ENCODE peak calls at places on chromosome 12, in nine cellular contexts. L, A, C, K, G, P, V, T and I are unnamed samples.

GRCh38 chr12:112393328-112393727 is 11.1 kb upstream of the HECTD4 start:
- DNase-seq in L (no peak), A (no peak), C (no peak), K (no peak), G (no peak), P (no peak), V (no peak), T (no peak), I (no peak)

GRCh38 chr12:61676520-61676919 is 583.7 kb upstream of the USP15 start:
- DNase-seq in L (no peak), A (no peak), C (no peak), K (no peak), G (no peak), P (no peak), V (no peak), T (no peak), I (no peak)

GRCh38 chr12:24728366-24728765 is 220.5 kb downstream of the BCAT1 start:
- DNase-seq in L (no peak), A (peak; percentile 62), C (no peak), K (no peak), G (no peak), P (no peak), V (no peak), T (peak; percentile 35), I (no peak)

GRCh38 chr12:132078190-132078589 is 65.9 kb downstream of the DDX51 start:
- DNase-seq in L (no peak), A (peak; percentile 93), C (no peak), K (no peak), G (no peak), P (no peak), V (no peak), T (peak; percentile 85), I (no peak)

GRCh38 chr12:127239781-127240180 is 1027.2 kb upstream of the TMEM132C start:
- DNase-seq in L (no peak), A (no peak), C (no peak), K (no peak), G (no peak), P (no peak), V (no peak), T (peak; percentile 63), I (no peak)

GRCh38 chr12:56951582-56952339 is 5.6 kb downstream of the RDH16 start:
- DNase-seq in L (no peak), A (no peak), C (no peak), K (no peak), G (no peak), P (no peak), V (no peak), T (no peak), I (peak; percentile 74)

GRCh38 chr12:99611117-99611516 is 36.4 kb upstream of the GARIN6 start:
- DNase-seq in L (no peak), A (peak; percentile 4), C (no peak), K (no peak), G (no peak), P (no peak), V (no peak), T (peak; percentile 62), I (no peak)

GRCh38 chr12:79933580-79934264 is 1.2 kb downstream of the PPP1R12A start:
- DNase-seq in L (no peak), A (peak; percentile 14), C (no peak), K (no peak), G (no peak), P (no peak), V (no peak), T (peak; percentile 12), I (no peak)

GRCh38 chr12:89529738-89530137 is 3.9 kb upstream of the POC1B start:
- DNase-seq in L (no peak), A (peak; percentile 72), C (no peak), K (no peak), G (no peak), P (no peak), V (no peak), T (peak; percentile 31), I (no peak)

GRCh38 chr12:54394281-54394719 is 9.8 kb upstream of the ZNF385A start:
- DNase-seq in L (no peak), A (peak; percentile 65), C (peak; percentile 50), K (peak; percentile 64), G (no peak), P (no peak), V (no peak), T (peak; percentile 34), I (no peak)

GRCh38 chr12:108911915-108912314 is 32.0 kb downstream of the DAO start:
- DNase-seq in L (no peak), A (no peak), C (no peak), K (no peak), G (no peak), P (no peak), V (peak; percentile 89), T (no peak), I (no peak)

GRCh38 chr12:50050410-50051280 is 6.8 kb upstream of the ASIC1 start:
- DNase-seq in L (peak; percentile 41), A (peak; percentile 96), C (no peak), K (peak; percentile 76), G (peak; percentile 93), P (no peak), V (peak; percentile 67), T (peak; percentile 60), I (peak; percentile 95)

GRCh38 chr12:108890208-108890607 is 10.3 kb downstream of the DAO start:
- DNase-seq in L (no peak), A (peak; percentile 24), C (no peak), K (no peak), G (no peak), P (no peak), V (no peak), T (no peak), I (no peak)

GRCh38 chr12:132143328-132144071 is 619 bp downstream of the DDX51 start:
- DNase-seq in L (no peak), A (no peak), C (no peak), K (no peak), G (no peak), P (no peak), V (no peak), T (no peak), I (no peak)

GRCh38 chr12:98823012-98823411 is 177.9 kb downstream of the APAF1 start:
- DNase-seq in L (no peak), A (no peak), C (no peak), K (no peak), G (no peak), P (no peak), V (no peak), T (no peak), I (no peak)

GRCh38 chr12:15323530-15323929 is 1.2 kb downstream of the PTPRO start:
- DNase-seq in L (no peak), A (no peak), C (no peak), K (no peak), G (no peak), P (no peak), V (no peak), T (peak; percentile 3), I (no peak)

GRCh38 chr12:115146453-115146852 is 462.5 kb upstream of the TBX3 start:
- DNase-seq in L (peak; percentile 28), A (no peak), C (no peak), K (no peak), G (no peak), P (no peak), V (no peak), T (no peak), I (peak; percentile 39)
- H3K4me3 ChIP-seq in L (no peak overlapping the region), A (no peak overlapping the region), C (no peak overlapping the region), K (no peak overlapping the region), G (no peak overlapping the region), P (no peak overlapping the region), V (no peak overlapping the region), T (no peak overlapping the region), I (no peak overlapping the region)

DNA sequence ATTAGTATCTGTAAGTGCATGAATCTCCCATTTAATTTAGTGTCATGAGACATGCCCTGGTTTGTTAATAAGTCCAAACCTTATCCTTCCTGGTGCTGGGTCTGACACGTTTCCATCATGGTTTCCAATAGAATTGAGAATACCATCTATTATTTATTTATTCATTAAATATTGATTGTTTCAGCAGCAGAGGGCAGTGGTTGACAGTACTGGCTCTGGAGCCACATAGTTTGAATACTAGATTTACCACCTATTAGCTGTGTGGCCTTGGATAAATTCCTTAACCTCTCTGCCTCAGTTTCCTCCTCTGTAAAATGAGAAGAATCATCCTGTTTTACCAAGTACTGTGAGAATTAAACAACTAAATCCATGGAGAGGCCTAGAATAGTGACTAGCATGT is 941 bp upstream of the STAB2 start:
- DNase-seq in L (no peak), A (no peak), C (no peak), K (no peak), G (no peak), P (no peak), V (no peak), T (no peak), I (no peak)
- TF ChIP-seq CTCF in L (no peak), A (no peak), C (no peak), K (no peak), G (no peak), P (peak; percentile 12), V (no peak), T (no peak), I (peak; percentile 16)

GRCh38 chr12:47821346-47821706 is 1.6 kb upstream of the HDAC7 start:
- DNase-seq in L (no peak), A (no peak), C (no peak), K (no peak), G (no peak), P (no peak), V (no peak), T (peak; percentile 48), I (no peak)
- H3K4me3 ChIP-seq in L (no peak overlapping the region), A (no peak overlapping the region), C (no peak overlapping the region), K (no peak overlapping the region), G (peak overlapping the region; percentile 80), P (no peak overlapping the region), V (peak overlapping the region; percentile 92), T (no peak overlapping the region), I (peak overlapping the region; percentile 81)

GRCh38 chr12:77932216-77932615 is 101.5 kb downstream of the NAV3 start:
- DNase-seq in L (no peak), A (no peak), C (no peak), K (no peak), G (no peak), P (no peak), V (no peak), T (no peak), I (no peak)
- TF ChIP-seq CTCF in L (no peak), A (peak; percentile 4), C (no peak), K (no peak), G (no peak), P (peak; percentile 1), V (no peak), T (no peak), I (no peak)

GRCh38 chr12:7937867-7938506 is 2.0 kb upstream of the SLC2A3 start:
- DNase-seq in L (no peak), A (peak; percentile 47), C (no peak), K (no peak), G (no peak), P (no peak), V (no peak), T (peak; percentile 42), I (no peak)
- H3K4me3 ChIP-seq in L (no peak overlapping the region), A (no peak overlapping the region), C (no peak overlapping the region), K (no peak overlapping the region), G (no peak overlapping the region), P (no peak overlapping the region), V (no peak overlapping the region), T (no peak overlapping the region), I (no peak overlapping the region)

DNA sequence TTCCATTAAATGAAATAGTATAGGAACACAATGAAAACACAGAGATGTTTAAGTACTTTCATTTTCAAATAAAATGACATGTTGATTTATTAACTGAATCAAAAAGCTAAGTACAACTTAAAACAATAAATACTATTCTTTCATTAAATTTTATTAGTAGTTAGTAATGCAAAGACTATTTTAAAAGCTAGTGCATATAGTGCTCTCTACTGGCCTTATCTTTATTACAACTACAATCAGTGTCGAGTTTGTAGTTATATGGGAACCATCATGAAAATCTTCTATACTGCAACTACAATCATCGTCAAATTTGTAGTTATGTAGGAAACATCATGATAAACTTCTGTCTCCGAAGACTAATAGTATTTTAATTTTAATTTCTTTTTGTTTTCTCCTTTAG is 8.9 kb upstream of the LIN7A start:
- DNase-seq in L (no peak), A (peak; percentile 26), C (no peak), K (no peak), G (no peak), P (no peak), V (no peak), T (peak; percentile 9), I (no peak)
- TF ChIP-seq CTCF in L (no peak), A (peak; percentile 34), C (peak; percentile 31), K (no peak), G (no peak), P (peak; percentile 12), V (no peak), T (no peak), I (peak; percentile 20)